ENCODE peak calls at places on chromosomes 11 and 22, in four cellular contexts. L is HepG2, F is K562, H is WTC11. C is an unnamed sample.
A peak's percentile ranks its signal among the peaks of the same experiment; 100 is the strongest.

GRCh38 chr11:14764899-14765527 is 121.4 kb downstream of the PDE3B start:
- DNase-seq in L (no peak), F (peak; percentile 9), H (no peak), C (peak; percentile 11)

GRCh38 chr11:124837491-124837856 is 27.8 kb upstream of the ROBO3 start:
- DNase-seq in L (peak; percentile 58), F (peak; percentile 67), H (no peak), C (peak; percentile 54)

GRCh38 chr22:49425356-49425755 is 402.3 kb downstream of the BRD1 start:
- DNase-seq in L (no peak), F (no peak), H (no peak), C (no peak)

GRCh38 chr11:110130642-110131238 is 37.5 kb downstream of the ZC3H12C start:
- DNase-seq in L (no peak), F (no peak), H (peak; percentile 13), C (peak; percentile 50)

GRCh38 chr11:81301426-81301825 is 1432.2 kb downstream of the FAM181B start:
- DNase-seq in L (no peak), F (no peak), H (no peak), C (no peak)

GRCh38 chr11:96098511-96099241 is 174.8 kb upstream of the MTMR2 start:
- DNase-seq in L (peak; percentile 95), F (no peak), H (no peak), C (no peak)

GRCh38 chr22:24805790-24806662 is at the start of gene SGSM1:
- DNase-seq in L (peak; percentile 25), F (peak; percentile 92), H (peak; percentile 88), C (peak; percentile 99)

GRCh38 chr11:68267881-68268240 is 3.9 kb downstream of the C11orf24 start:
- DNase-seq in L (no peak), F (no peak), H (no peak), C (no peak)

GRCh38 chr11:68692881-68693483 is 8.6 kb downstream of the GAL start:
- DNase-seq in L (no peak), F (no peak), H (no peak), C (no peak)

GRCh38 chr11:37817727-37818270 is 1219.8 kb upstream of the RAG2 start:
- DNase-seq in L (no peak), F (no peak), H (no peak), C (no peak)

GRCh38 chr11:37811349-37811748 is 1213.3 kb upstream of the RAG2 start:
- DNase-seq in L (no peak), F (no peak), H (no peak), C (no peak)

GRCh38 chr11:37812281-37812880 is 1214.3 kb upstream of the RAG2 start:
- DNase-seq in L (no peak), F (no peak), H (no peak), C (no peak)
- TF ChIP-seq ELF4 in L (no peak), F (no peak), H (no peak), C (no peak)

GRCh38 chr11:131907371-131907770 is 537.0 kb downstream of the NTM start:
- DNase-seq in L (no peak), F (no peak), H (no peak), C (no peak)

GRCh38 chr11:131908316-131908715 is 537.9 kb downstream of the NTM start:
- DNase-seq in L (no peak), F (no peak), H (no peak), C (no peak)

GRCh38 chr11:131906963-131907362 is 536.5 kb downstream of the NTM start:
- DNase-seq in L (no peak), F (no peak), H (no peak), C (no peak)

GRCh38 chr11:131899954-131900580 is 529.7 kb downstream of the NTM start:
- DNase-seq in L (no peak), F (no peak), H (no peak), C (no peak)

GRCh38 chr11:131904756-131905155 is 534.3 kb downstream of the NTM start:
- DNase-seq in L (no peak), F (no peak), H (peak; percentile 53), C (no peak)
- TF ChIP-seq ELF4 in L (no peak), F (no peak), H (no peak), C (no peak)

GRCh38 chr22:22916215-22916951 is 28.8 kb downstream of the IGLL5 start:
- DNase-seq in L (peak; percentile 52), F (peak; percentile 60), H (no peak), C (no peak)
- TF ChIP-seq ELF4 in L (no peak), F (no peak), H (no peak), C (no peak)

GRCh38 chr11:98104249-98104648 is 916.5 kb upstream of the CNTN5 start:
- DNase-seq in L (no peak), F (no peak), H (no peak), C (no peak)

GRCh38 chr11:98110030-98110429 is 910.7 kb upstream of the CNTN5 start:
- DNase-seq in L (no peak), F (no peak), H (no peak), C (no peak)

DNA sequence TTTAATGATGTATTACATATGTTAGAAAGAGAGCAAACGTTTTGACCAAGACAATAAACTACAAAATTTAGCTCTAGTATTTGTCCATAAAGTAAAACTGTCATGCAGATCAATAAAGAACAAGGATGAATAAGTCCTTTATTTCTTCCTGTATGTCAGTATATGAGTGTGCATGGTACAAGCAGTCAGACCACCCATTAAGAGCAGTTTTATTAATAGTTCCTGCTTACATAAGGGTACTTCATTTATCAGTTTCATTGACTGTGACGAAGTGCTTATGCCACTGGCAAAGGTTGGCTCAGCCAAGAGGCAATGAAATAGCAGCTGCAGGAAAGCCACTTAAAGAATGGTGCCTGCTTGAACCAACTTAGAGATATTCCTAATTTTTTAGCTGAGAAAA is 913.0 kb upstream of the CNTN5 start:
- DNase-seq in L (no peak), F (no peak), H (no peak), C (no peak)
- TF ChIP-seq ELF4 in L (no peak), F (no peak), H (no peak), C (no peak)

DNA sequence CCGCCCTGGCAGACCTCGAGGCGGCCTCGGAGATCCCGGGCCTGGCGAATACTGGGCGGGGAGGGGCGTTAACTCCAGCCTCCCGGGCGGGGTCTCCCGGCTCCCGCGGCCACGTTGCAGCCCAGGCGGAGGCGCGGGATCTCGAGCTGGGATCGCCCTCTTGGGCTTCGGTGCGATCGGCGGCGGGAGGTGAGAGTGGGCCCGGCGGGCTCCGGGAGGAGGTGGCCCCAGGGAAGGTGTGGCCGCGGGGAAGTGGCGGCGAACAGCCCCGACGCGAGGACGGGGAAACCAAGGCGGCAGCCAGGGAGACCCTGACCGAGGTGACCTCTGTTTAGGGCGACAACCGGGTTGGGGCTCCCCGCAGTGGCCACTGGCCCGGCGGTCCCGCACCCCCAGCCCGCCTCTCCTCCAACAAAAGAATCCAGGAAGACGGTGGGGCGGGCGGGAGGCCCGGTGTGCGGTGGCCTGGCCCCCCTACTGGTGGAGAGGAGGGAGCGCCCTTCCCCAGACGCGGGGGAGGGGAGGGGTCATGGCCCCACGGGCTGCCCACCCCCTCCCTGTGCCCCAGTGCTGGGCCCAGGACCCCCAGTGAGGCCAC is at the start of gene PHETA2:
- DNase-seq in L (no peak), F (no peak), H (peak; percentile 51), C (no peak)
- TF ChIP-seq ELF4 in L (no peak), F (no peak), H (no peak), C (no peak)

GRCh38 chr22:42018224-42018623 is 19.6 kb downstream of the WBP2NL start:
- DNase-seq in L (no peak), F (no peak), H (no peak), C (no peak)
- TF ChIP-seq ELF4 in L (no peak), F (no peak), H (no peak), C (no peak)

DNA sequence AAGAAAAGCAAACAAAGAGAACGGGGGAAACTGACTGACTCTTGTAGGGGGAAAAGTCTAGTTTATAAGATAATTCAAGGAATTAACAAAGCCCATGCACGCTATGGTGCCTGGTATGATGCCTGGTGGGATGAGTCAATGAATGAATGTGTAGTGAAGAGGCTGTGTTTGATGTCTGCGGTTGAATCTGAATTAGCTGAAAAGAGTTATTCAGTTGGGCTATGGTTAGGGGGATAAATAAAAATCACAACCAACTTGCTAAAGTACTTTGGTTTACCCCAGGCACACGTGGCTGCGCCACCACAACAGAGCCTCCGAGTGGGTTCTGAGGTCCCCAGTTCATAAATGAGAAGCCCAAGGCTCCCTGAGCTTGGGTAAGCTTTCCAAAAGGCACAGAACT is 369.3 kb upstream of the SYN3 start:
- DNase-seq in L (no peak), F (no peak), H (no peak), C (no peak)
- TF ChIP-seq ELF4 in L (no peak), F (no peak), H (no peak), C (no peak)

DNA sequence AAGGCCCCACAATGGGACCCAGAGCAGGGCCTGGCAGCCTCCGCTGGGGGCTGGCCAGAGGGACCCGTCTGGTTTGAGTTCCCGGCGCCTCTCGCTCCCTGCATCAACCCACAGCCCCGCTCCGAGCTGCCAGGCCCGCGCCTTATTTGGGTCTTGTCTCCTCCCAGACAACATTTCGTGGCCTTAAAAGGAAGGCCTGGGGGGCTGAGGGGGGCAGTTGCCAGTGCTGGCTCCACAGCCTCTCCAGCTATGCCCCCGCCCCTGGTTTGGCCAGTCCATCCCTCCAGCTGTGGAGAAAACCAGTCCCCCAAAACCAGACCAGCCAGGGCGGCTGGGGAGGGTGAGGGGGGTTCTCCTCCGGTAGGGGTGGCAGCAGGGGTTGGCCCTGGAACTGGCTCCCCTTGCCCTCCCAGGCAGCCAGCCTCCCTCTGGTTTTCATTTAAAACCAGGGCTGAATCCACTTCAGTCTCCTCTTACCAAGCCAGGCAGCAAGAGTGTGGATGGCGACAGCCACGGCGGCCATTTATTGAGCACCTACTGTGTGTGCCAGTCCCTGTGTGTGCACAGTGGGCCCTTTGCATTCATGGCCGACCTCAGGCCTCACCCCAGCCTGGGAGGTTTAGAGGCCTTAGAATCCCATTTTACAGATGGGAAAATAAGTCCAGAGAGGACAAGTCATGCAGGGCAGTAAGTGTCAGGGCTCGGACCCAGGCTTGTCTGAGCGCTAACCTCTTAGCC is 18.6 kb downstream of the EMID1 start:
- DNase-seq in L (no peak), F (no peak), H (no peak), C (no peak)
- TF ChIP-seq ELF4 in L (no peak), F (no peak), H (no peak), C (no peak)

C was measured in HEK293T.